ENCODE peak calls at places on chromosomes 11 and 22, in five cellular contexts. Q is AG10803, O is lung, F is Caco-2, T is HFF-Myc. M is an unnamed sample.

GRCh38 chr11:12813371-12814225 is 139.4 kb downstream of the TEAD1 start:
- DNase-seq in O (no peak), T (no peak), Q (peak; percentile 65), F (no peak), M (peak; percentile 42)

GRCh38 chr22:23501244-23501643 is 78.8 kb downstream of the IGLL1 start:
- DNase-seq in Q (no peak), T (no peak), F (no peak), O (no peak), M (no peak)

GRCh38 chr22:40597541-40598453 is 38.7 kb downstream of the MRTFA start:
- DNase-seq in O (no peak), Q (peak; percentile 79), T (no peak), F (no peak), M (no peak)

GRCh38 chr11:4466168-4466891 is 16.1 kb upstream of the OR52K1 start:
- DNase-seq in T (no peak), O (no peak), F (no peak), Q (no peak), M (no peak)

GRCh38 chr11:127994736-127995135 is 592.6 kb downstream of the ETS1 start:
- DNase-seq in T (no peak), F (no peak), Q (peak; percentile 86), O (no peak), M (no peak)

GRCh38 chr22:19605508-19606331 is 81.5 kb upstream of the CLDN5 start:
- DNase-seq in O (no peak), F (no peak), Q (no peak), T (no peak), M (no peak)

GRCh38 chr11:82701847-82702520 is 31.7 kb downstream of the FAM181B start:
- DNase-seq in T (peak; percentile 33), O (no peak), F (peak; percentile 71), Q (peak; percentile 17), M (peak; percentile 10)

GRCh38 chr11:79762271-79762935 is 321.6 kb upstream of the TENM4 start:
- DNase-seq in T (no peak), F (peak; percentile 20), Q (no peak), O (no peak), M (no peak)

GRCh38 chr22:47190276-47190956 is 428.0 kb downstream of the TBC1D22A start:
- DNase-seq in Q (no peak), F (no peak), T (no peak), O (no peak), M (no peak)

GRCh38 chr22:30390974-30391691 is 3.9 kb upstream of the RNF215 start:
- DNase-seq in T (peak; percentile 31), O (peak; percentile 72), F (peak; percentile 74), Q (peak; percentile 58), M (peak; percentile 66)

GRCh38 chr11:75025561-75025960 is 36.8 kb downstream of the NEU3 start:
- DNase-seq in Q (no peak), O (no peak), F (no peak), T (no peak), M (no peak)

GRCh38 chr11:61791737-61792309 is 576 bp downstream of the TMEM258 start:
- DNase-seq in Q (peak; percentile 85), F (peak; percentile 75), T (peak; percentile 73), O (peak; percentile 61), M (peak; percentile 74)

GRCh38 chr22:38032681-38033521 is 24.3 kb upstream of the PICK1 start:
- DNase-seq in T (peak; percentile 85), F (no peak), Q (peak; percentile 68), O (no peak), M (no peak)

GRCh38 chr11:131889760-131890620 is 519.6 kb downstream of the NTM start:
- DNase-seq in Q (peak; percentile 39), O (no peak), T (no peak), F (no peak), M (no peak)

DNA sequence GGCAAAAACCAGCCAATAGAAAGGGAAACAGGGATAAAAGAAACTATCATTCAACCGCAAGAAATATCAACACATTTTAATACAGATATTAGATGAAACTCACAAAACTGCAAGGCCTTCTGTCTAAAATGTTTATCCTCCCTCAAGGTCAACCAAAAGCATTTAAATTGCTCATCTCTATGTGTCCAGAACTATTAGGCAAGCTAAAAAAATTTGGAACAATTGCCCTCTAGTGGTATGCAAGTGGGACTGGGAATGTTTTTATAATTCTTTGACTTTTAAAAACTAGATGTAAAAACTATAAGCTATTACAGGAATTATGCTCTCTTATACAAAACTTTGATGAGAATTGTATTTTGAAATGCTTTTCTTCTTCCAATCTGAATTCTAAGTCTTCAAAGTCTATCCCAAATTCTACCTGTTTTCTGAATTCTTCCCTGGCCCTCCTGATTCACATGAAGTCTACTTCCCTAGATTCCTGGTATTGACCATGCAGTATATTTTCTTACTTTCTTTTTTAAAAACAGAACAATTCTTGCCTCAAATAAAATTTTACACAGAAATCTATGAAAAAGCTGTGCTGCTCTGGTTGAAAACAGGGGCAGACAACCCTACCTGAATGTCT is 4.9 kb downstream of the CWC15 start:
- DNase-seq in F (peak; percentile 29), T (no peak), Q (peak; percentile 78), O (no peak), M (no peak)
- TF ChIP-seq CTCF in F (peak; percentile 80), T (peak; percentile 49), Q (peak; percentile 85), O (no peak), M (no peak)

GRCh38 chr11:58898106-58898505 is 41.2 kb upstream of the GLYATL1 start:
- DNase-seq in Q (peak; percentile 27), F (no peak), O (no peak), T (no peak), M (no peak)

GRCh38 chr11:58905716-58906547 is 33.4 kb upstream of the GLYATL1 start:
- DNase-seq in F (no peak), T (peak; percentile 84), O (no peak), Q (peak; percentile 90), M (peak; percentile 44)

GRCh38 chr11:58902881-58903280 is 36.4 kb upstream of the GLYATL1 start:
- DNase-seq in T (no peak), Q (no peak), F (no peak), O (no peak), M (no peak)

GRCh38 chr11:58905141-58905715 is 34.1 kb upstream of the GLYATL1 start:
- DNase-seq in Q (peak; percentile 59), T (no peak), F (no peak), O (no peak), M (no peak)

GRCh38 chr11:58900479-58901420 is 38.5 kb upstream of the GLYATL1 start:
- DNase-seq in O (peak; percentile 74), Q (peak; percentile 63), F (peak; percentile 90), T (no peak), M (peak; percentile 85)
- TF ChIP-seq CTCF in O (peak; percentile 21), Q (peak; percentile 62), F (peak; percentile 75), T (peak; percentile 63), M (peak; percentile 60)

GRCh38 chr11:99814738-99815137 is 794.0 kb downstream of the CNTN5 start:
- DNase-seq in T (no peak), Q (no peak), F (peak; percentile 16), O (no peak), M (no peak)
- TF ChIP-seq CTCF in T (no peak), Q (no peak), F (peak; percentile 36), O (no peak), M (no peak)

DNA sequence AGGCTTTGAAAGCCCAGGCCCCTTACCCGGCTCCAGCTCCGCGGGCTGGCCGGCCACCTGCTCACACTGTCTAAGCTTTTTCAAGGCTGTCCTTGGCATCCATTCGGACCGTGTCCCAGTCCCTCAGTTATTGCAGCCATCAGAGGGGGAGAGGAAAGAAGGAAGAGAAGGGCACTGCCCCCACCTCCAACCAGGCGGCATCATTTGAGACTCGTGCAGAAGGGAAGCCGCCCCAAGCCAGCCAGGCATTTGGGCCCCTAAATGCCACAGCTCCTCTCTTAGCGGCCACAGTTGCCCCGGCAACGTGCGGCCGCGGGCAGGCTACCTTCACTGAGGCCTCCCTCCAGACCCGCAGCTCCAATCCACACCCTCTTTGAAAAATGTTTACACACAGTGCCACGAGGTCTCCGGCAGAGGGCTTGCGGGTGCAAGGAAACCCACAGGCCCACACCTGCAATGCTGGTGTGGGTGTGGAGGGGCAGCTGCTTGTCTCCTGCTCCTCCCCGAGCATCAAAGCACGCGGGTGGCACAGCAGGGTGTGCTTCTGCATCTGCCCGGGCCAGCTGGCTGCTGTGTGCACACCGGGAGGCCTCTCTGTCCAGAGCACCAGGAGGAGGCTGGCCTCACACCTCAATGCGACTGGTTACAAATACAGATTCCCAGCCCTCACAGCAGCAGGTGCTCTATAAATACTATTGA is 124.4 kb downstream of the CTTN start:
- DNase-seq in Q (no peak), T (no peak), O (no peak), F (no peak), M (no peak)
- TF ChIP-seq CTCF in Q (no peak), T (no peak), O (no peak), F (no peak), M (no peak)

DNA sequence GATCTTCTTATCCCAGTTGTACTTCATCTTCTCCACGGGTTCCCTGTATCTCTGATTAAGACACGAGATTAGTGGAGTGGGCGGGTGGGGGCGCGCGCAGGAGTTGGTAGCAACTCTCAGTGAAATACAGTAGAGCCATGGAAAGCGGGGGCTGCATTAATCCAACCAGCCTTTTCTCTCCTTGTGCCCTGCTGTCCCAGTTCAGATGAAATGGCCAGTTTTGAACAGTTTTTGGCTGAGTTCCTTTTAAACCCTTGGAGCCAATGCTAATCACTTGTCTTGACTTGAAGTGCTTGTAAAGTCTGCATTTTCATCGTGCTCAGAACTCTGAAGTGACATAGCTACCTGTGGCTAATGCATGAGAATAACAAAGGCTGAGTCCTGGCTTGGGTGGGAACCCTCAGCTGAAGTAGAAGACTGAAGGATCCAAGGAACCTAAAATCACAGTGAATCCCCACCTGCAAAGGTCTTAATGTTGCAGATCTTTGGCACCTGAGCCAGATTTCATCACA is 777 bp upstream of the TMEM123 start:
- DNase-seq in F (no peak), Q (no peak), O (no peak), T (no peak), M (no peak)
- TF ChIP-seq CTCF in F (no peak), Q (no peak), O (no peak), T (no peak), M (no peak)

GRCh38 chr11:126225266-126225665 is 13.7 kb downstream of the FAM118B start:
- DNase-seq in O (no peak), Q (no peak), F (no peak), T (no peak), M (no peak)
- TF ChIP-seq CTCF in O (no peak), Q (no peak), F (no peak), T (no peak), M (no peak)

DNA sequence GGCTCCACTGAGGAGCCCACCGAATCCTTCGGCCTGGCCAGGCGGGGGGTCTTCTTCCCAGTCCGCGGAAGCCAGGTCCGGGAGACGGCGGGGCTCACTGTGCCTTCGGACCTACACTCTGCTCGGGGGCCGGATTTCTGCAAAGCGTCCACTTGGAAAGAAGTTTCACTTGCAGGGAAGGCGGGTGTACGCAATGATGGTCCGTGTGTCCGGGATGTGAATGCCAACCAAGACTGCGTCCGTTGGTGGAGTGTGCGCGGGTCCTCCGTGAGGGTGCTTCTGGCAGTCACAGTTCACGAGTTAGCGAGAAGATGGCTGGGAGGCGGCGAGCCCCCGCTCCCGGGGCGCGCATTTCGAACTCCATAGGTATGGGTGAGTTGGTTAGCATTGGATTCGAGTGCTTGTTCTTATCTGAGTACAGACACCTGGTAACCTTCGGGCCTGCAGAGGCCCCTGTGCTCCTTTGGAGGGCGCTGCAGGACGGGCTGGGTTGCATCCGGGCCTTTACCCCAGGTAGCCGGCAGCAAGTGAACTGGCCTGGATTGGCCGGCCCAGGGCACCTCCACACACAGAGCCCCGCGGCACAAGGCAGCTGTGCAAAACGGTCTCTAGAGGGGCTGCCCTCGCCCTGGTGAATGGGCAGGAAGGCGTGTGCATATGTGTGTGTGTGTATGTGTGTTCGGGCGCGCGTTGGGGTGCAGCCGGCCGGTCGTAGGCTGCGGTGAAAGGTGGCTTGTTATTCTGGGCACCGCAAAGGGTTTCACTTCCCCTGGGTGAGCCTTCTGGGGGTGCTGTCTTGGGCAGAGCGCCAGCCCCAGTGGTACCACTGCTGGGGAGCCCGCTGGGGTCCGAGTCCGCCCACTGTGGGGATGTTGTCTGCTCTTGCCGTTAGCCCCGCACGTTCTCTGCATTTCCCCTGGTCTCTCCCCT is 13.3 kb upstream of the CYP2R1 start:
- DNase-seq in T (no peak), Q (peak; percentile 16), F (no peak), O (peak; percentile 53), M (no peak)
- TF ChIP-seq CTCF in T (peak; percentile 18), Q (peak; percentile 37), F (no peak), O (no peak), M (no peak)

M was measured in Calu3.